ENCODE peak calls at places on chromosomes 5 and 9, in five cellular contexts. One of them, this sample, is unnamed.

GRCh38 chr9:129001504-129002325 is 26.4 kb downstream of the SH3GLB2 start:
- DNase-seq in fibroblast of the aortic adventitia: no peak
- DNase-seq in astrocyte of the spinal cord: no peak
- DNase-seq in prostate gland: no peak
- DNase-seq in GM23338: no peak
- DNase-seq in this sample: no peak

GRCh38 chr5:170497311-170498038 is 6.3 kb upstream of the KCNIP1 start:
- DNase-seq in fibroblast of the aortic adventitia: no peak
- DNase-seq in astrocyte of the spinal cord: no peak
- DNase-seq in prostate gland: no peak
- DNase-seq in GM23338: no peak
- DNase-seq in this sample: no peak

GRCh38 chr5:40754381-40755092 is 1.2 kb downstream of the TTC33 start:
- DNase-seq in fibroblast of the aortic adventitia: peak; percentile 45
- DNase-seq in astrocyte of the spinal cord: no peak
- DNase-seq in prostate gland: no peak
- DNase-seq in GM23338: no peak
- DNase-seq in this sample: peak; percentile 48

GRCh38 chr5:151141535-151141934 is 16.0 kb downstream of the ANXA6 start:
- DNase-seq in fibroblast of the aortic adventitia: peak; percentile 21
- DNase-seq in astrocyte of the spinal cord: peak; percentile 39
- DNase-seq in prostate gland: no peak
- DNase-seq in GM23338: peak; percentile 76
- DNase-seq in this sample: no peak

GRCh38 chr9:77933019-77933418 is 98.6 kb downstream of the GNAQ start:
- DNase-seq in fibroblast of the aortic adventitia: no peak
- DNase-seq in astrocyte of the spinal cord: no peak
- DNase-seq in prostate gland: no peak
- DNase-seq in GM23338: no peak
- DNase-seq in this sample: peak; percentile 36

GRCh38 chr5:141910271-141910673 is 13.4 kb upstream of the DELE1 start:
- DNase-seq in fibroblast of the aortic adventitia: peak; percentile 49
- DNase-seq in astrocyte of the spinal cord: no peak
- DNase-seq in prostate gland: no peak
- DNase-seq in GM23338: no peak
- DNase-seq in this sample: no peak

GRCh38 chr5:18243846-18244245 is 609.6 kb downstream of the TAF11L14 start:
- DNase-seq in fibroblast of the aortic adventitia: no peak
- DNase-seq in astrocyte of the spinal cord: no peak
- DNase-seq in prostate gland: no peak
- DNase-seq in GM23338: no peak
- DNase-seq in this sample: no peak

GRCh38 chr5:95440825-95441224 is 49.7 kb downstream of the FAM81B start:
- DNase-seq in fibroblast of the aortic adventitia: no peak
- DNase-seq in astrocyte of the spinal cord: no peak
- DNase-seq in prostate gland: no peak
- DNase-seq in GM23338: peak; percentile 51
- DNase-seq in this sample: no peak

GRCh38 chr9:4883326-4883873 is 90.7 kb downstream of the RCL1 start:
- DNase-seq in fibroblast of the aortic adventitia: no peak
- DNase-seq in astrocyte of the spinal cord: no peak
- DNase-seq in prostate gland: no peak
- DNase-seq in GM23338: no peak
- DNase-seq in this sample: no peak

GRCh38 chr9:120934271-120934670 is 7.7 kb upstream of the TRAF1 start:
- DNase-seq in fibroblast of the aortic adventitia: peak; percentile 44
- DNase-seq in astrocyte of the spinal cord: no peak
- DNase-seq in prostate gland: no peak
- DNase-seq in GM23338: no peak
- DNase-seq in this sample: no peak

GRCh38 chr5:78004559-78004958 is 228.4 kb upstream of the TBCA start:
- DNase-seq in fibroblast of the aortic adventitia: no peak
- DNase-seq in astrocyte of the spinal cord: no peak
- DNase-seq in prostate gland: no peak
- DNase-seq in GM23338: no peak
- DNase-seq in this sample: no peak

GRCh38 chr5:142322747-142323479 is 1.9 kb downstream of the SPRY4 start:
- DNase-seq in fibroblast of the aortic adventitia: peak; percentile 93
- DNase-seq in astrocyte of the spinal cord: peak; percentile 47
- DNase-seq in prostate gland: no peak
- DNase-seq in GM23338: no peak
- DNase-seq in this sample: peak; percentile 80

GRCh38 chr5:125661584-125661983 is 761.6 kb upstream of the GRAMD2B start:
- DNase-seq in fibroblast of the aortic adventitia: no peak
- DNase-seq in astrocyte of the spinal cord: no peak
- DNase-seq in prostate gland: no peak
- DNase-seq in GM23338: no peak
- DNase-seq in this sample: no peak

GRCh38 chr5:16741007-16741406 is 124.2 kb upstream of the RETREG1 start:
- DNase-seq in fibroblast of the aortic adventitia: peak; percentile 75
- DNase-seq in astrocyte of the spinal cord: peak; percentile 14
- DNase-seq in prostate gland: peak; percentile 71
- DNase-seq in GM23338: peak; percentile 81
- DNase-seq in this sample: peak; percentile 67
- TF ChIP-seq CTCF in fibroblast of the aortic adventitia: no peak
- TF ChIP-seq CTCF in astrocyte of the spinal cord: no peak
- TF ChIP-seq CTCF in prostate gland: no peak
- TF ChIP-seq CTCF in GM23338: peak; percentile 14
- TF ChIP-seq CTCF in this sample: no peak

GRCh38 chr5:68544091-68544655 is 328.6 kb downstream of the PIK3R1 start:
- DNase-seq in fibroblast of the aortic adventitia: no peak
- DNase-seq in astrocyte of the spinal cord: no peak
- DNase-seq in prostate gland: peak; percentile 61
- DNase-seq in GM23338: no peak
- DNase-seq in this sample: no peak

GRCh38 chr5:68542207-68542606 is 326.7 kb downstream of the PIK3R1 start:
- DNase-seq in fibroblast of the aortic adventitia: peak; percentile 38
- DNase-seq in astrocyte of the spinal cord: no peak
- DNase-seq in prostate gland: no peak
- DNase-seq in GM23338: no peak
- DNase-seq in this sample: no peak

GRCh38 chr5:68544656-68545565 is 329.4 kb downstream of the PIK3R1 start:
- DNase-seq in fibroblast of the aortic adventitia: peak; percentile 39
- DNase-seq in astrocyte of the spinal cord: peak; percentile 28
- DNase-seq in prostate gland: peak; percentile 66
- DNase-seq in GM23338: no peak
- DNase-seq in this sample: no peak

GRCh38 chr5:68540798-68541590 is 325.4 kb downstream of the PIK3R1 start:
- DNase-seq in fibroblast of the aortic adventitia: peak; percentile 9
- DNase-seq in astrocyte of the spinal cord: no peak
- DNase-seq in prostate gland: no peak
- DNase-seq in GM23338: peak; percentile 62
- DNase-seq in this sample: no peak

DNA sequence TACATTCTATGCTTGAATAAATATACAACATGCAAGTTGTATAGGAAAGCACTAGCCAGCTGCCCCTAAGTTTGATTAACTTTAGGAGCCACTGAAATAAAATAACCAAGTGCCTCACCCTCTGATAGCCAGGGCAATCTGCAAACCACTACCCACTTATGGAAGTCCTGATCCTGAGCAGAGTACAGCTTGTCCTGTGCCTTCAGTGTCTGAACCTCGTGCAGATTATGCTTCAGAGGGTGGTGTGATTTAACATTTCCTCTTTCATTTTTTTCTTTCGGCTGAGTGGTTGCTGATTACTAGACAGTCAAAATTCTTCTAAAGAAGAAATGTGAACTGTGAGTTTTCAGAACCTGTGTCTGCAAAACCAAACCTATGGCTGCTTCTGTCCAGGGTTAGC is 327.7 kb downstream of the PIK3R1 start:
- DNase-seq in fibroblast of the aortic adventitia: no peak
- DNase-seq in astrocyte of the spinal cord: no peak
- DNase-seq in prostate gland: no peak
- DNase-seq in GM23338: no peak
- DNase-seq in this sample: peak; percentile 36
- H3K4me3 ChIP-seq in fibroblast of the aortic adventitia: no peak overlapping the region
- H3K4me3 ChIP-seq in astrocyte of the spinal cord: no peak overlapping the region
- H3K4me3 ChIP-seq in prostate gland: no peak overlapping the region
- H3K4me3 ChIP-seq in GM23338: no peak overlapping the region
- H3K4me3 ChIP-seq in this sample: no peak overlapping the region

GRCh38 chr9:87607859-87608258 is 110.2 kb downstream of the DAPK1 start:
- DNase-seq in fibroblast of the aortic adventitia: no peak
- DNase-seq in astrocyte of the spinal cord: no peak
- DNase-seq in prostate gland: no peak
- DNase-seq in GM23338: no peak
- DNase-seq in this sample: no peak
- TF ChIP-seq CTCF in fibroblast of the aortic adventitia: no peak
- TF ChIP-seq CTCF in astrocyte of the spinal cord: no peak
- TF ChIP-seq CTCF in prostate gland: no peak
- TF ChIP-seq CTCF in GM23338: no peak
- TF ChIP-seq CTCF in this sample: no peak

GRCh38 chr9:14311940-14312572 is 1.9 kb downstream of the NFIB start:
- DNase-seq in fibroblast of the aortic adventitia: peak; percentile 53
- DNase-seq in astrocyte of the spinal cord: no peak
- DNase-seq in prostate gland: no peak
- DNase-seq in GM23338: no peak
- DNase-seq in this sample: no peak
- H3K4me3 ChIP-seq in fibroblast of the aortic adventitia: peak overlapping the region; percentile 94
- H3K4me3 ChIP-seq in astrocyte of the spinal cord: peak overlapping the region; percentile 88
- H3K4me3 ChIP-seq in prostate gland: peak overlapping the region; percentile 73
- H3K4me3 ChIP-seq in GM23338: peak overlapping the region; percentile 81
- H3K4me3 ChIP-seq in this sample: peak overlapping the region; percentile 81

DNA sequence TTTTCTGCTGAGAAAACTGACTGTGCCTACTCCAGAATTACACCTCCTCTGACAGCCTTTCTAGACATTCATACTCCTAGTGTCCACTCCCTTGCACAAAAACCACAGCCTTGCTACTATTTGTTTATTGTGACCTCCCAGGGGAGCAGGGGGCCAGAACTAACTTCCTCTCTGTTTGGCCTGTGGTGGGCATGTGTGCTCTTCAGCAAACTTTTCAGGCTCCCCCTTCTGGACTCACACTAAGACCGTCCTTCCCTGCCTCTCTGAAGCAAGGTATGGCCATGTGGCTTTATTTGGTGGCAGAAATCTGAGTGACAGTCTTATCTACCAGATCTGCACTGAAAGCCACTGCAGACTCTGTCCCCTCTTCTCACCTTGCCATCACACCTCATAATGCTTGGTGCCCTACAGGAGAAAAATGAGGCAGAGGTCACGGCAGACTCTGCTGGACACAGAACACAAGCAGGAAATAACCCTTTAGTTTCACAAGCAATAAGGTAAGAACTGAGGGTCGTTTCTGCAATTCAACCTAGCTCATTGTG is 28.2 kb downstream of the LIFR start:
- DNase-seq in fibroblast of the aortic adventitia: no peak
- DNase-seq in astrocyte of the spinal cord: no peak
- DNase-seq in prostate gland: no peak
- DNase-seq in GM23338: no peak
- DNase-seq in this sample: no peak
- TF ChIP-seq CTCF in fibroblast of the aortic adventitia: no peak
- TF ChIP-seq CTCF in astrocyte of the spinal cord: peak; percentile 15
- TF ChIP-seq CTCF in prostate gland: no peak
- TF ChIP-seq CTCF in GM23338: peak; percentile 35
- TF ChIP-seq CTCF in this sample: no peak

GRCh38 chr5:131541766-131542165 is 93.3 kb downstream of the RAPGEF6 start:
- DNase-seq in fibroblast of the aortic adventitia: peak; percentile 78
- DNase-seq in astrocyte of the spinal cord: no peak
- DNase-seq in prostate gland: no peak
- DNase-seq in GM23338: no peak
- DNase-seq in this sample: peak; percentile 28
- H3K4me3 ChIP-seq in fibroblast of the aortic adventitia: no peak overlapping the region
- H3K4me3 ChIP-seq in astrocyte of the spinal cord: no peak overlapping the region
- H3K4me3 ChIP-seq in prostate gland: no peak overlapping the region
- H3K4me3 ChIP-seq in GM23338: no peak overlapping the region
- H3K4me3 ChIP-seq in this sample: no peak overlapping the region

GRCh38 chr9:71669265-71669975 is 98.9 kb downstream of the CEMIP2 start:
- DNase-seq in fibroblast of the aortic adventitia: no peak
- DNase-seq in astrocyte of the spinal cord: no peak
- DNase-seq in prostate gland: no peak
- DNase-seq in GM23338: no peak
- DNase-seq in this sample: no peak
- TF ChIP-seq CTCF in fibroblast of the aortic adventitia: no peak
- TF ChIP-seq CTCF in astrocyte of the spinal cord: no peak
- TF ChIP-seq CTCF in prostate gland: no peak
- TF ChIP-seq CTCF in GM23338: no peak
- TF ChIP-seq CTCF in this sample: no peak

DNA sequence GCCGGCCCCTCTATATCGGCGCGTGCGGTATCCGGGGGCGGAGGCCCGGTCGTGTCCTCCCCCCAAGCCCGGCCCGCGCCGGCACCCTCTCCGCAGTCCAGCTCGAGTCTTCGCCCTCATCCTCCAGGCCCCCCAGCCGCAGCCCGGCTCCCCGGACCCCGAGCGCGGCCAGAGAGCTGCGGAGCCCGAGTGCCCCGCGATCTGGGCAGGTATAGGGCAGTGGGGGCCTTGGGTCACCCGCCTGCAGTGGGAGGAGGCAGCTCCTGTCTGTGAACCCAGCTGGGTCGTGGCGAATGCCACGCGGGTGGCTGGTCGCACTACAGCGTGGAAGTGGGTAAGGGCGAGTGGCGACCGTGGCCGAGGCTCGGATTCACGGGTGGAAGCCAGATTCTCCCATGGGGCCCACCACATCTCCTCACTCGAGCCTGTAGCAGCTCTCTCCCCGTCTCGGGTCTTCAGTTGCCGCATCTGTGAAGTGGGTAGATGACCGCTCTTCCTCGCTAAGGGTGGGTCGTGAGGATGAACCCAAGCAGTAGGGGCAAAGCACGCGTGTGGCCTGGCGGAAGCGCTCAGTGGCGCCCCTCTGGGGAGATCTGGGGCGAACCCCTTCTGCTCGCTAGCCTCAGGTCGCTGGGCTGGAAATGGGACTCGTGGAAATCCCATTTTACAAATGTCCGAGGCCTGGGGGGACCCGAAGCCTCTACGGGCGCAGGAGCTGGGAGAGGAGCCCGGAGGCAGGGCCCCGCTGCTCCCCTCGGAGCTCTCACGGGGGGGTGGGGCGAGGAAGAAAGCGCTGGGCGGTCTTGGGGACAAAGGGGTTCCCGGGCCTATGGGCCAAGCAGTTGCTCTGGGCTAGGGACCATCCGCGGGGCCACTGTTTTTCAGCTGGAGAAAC is 1.9 kb downstream of the NR5A1 start:
- DNase-seq in fibroblast of the aortic adventitia: no peak
- DNase-seq in astrocyte of the spinal cord: no peak
- DNase-seq in prostate gland: no peak
- DNase-seq in GM23338: peak; percentile 62
- DNase-seq in this sample: no peak
- H3K4me3 ChIP-seq in fibroblast of the aortic adventitia: no peak overlapping the region
- H3K4me3 ChIP-seq in astrocyte of the spinal cord: no peak overlapping the region
- H3K4me3 ChIP-seq in prostate gland: no peak overlapping the region
- H3K4me3 ChIP-seq in GM23338: peak overlapping the region; percentile 57
- H3K4me3 ChIP-seq in this sample: no peak overlapping the region